ENCODE peak calls at places on chromosome 14, in ten cellular contexts. A is ovary, F is SK-N-SH, B is stomach, J is A549, U is transverse colon, R is K562, E is tibial nerve, W is HepG2, K is sigmoid colon. C is an unnamed sample.

GRCh38 chr14:55807536-55807935 is 227.5 kb downstream of the KTN1 start:
- DNase-seq in A (no peak), F (peak; percentile 3), B (no peak), J (no peak), U (no peak), R (no peak), E (no peak), W (no peak), K (no peak), C (no peak)

GRCh38 chr14:74583689-74584434 is 28.2 kb downstream of the LTBP2 start:
- DNase-seq in A (no peak), F (no peak), B (no peak), J (peak; percentile 81), U (no peak), R (no peak), E (no peak), W (no peak), K (peak; percentile 38), C (no peak)

GRCh38 chr14:26917086-26917485 is 319.3 kb upstream of the NOVA1 start:
- DNase-seq in A (no peak), F (peak; percentile 1), B (no peak), J (peak; percentile 6), U (no peak), R (peak; percentile 3), E (no peak), W (peak; percentile 28), K (no peak), C (no peak)

GRCh38 chr14:99546230-99546879 is 57.7 kb downstream of the CCDC85C start:
- DNase-seq in A (no peak), F (peak; percentile 80), B (no peak), J (no peak), U (no peak), R (peak; percentile 33), E (no peak), W (no peak), K (no peak), C (no peak)

GRCh38 chr14:83826838-83827237 is 1703.1 kb upstream of the FLRT2 start:
- DNase-seq in A (no peak), F (no peak), B (no peak), J (peak; percentile 6), U (no peak), R (no peak), E (no peak), W (no peak), K (no peak), C (no peak)

GRCh38 chr14:30620178-30620577 is 1.9 kb upstream of the SCFD1 start:
- DNase-seq in A (no peak), F (no peak), B (no peak), J (peak; percentile 7), U (no peak), R (no peak), E (no peak), W (no peak), K (no peak), C (no peak)

GRCh38 chr14:67461341-67461985 is 27.1 kb downstream of the TMEM229B start:
- DNase-seq in A (no peak), F (no peak), B (no peak), J (no peak), U (no peak), R (no peak), E (no peak), W (no peak), K (no peak), C (no peak)

GRCh38 chr14:102568115-102568614 is 24.3 kb upstream of the RCOR1 start:
- DNase-seq in A (no peak), F (no peak), B (peak; percentile 57), J (peak; percentile 50), U (peak; percentile 67), R (peak; percentile 72), E (no peak), W (peak; percentile 52), K (no peak), C (no peak)

GRCh38 chr14:68897559-68898160 is 81.4 kb downstream of the ACTN1 start:
- DNase-seq in A (no peak), F (no peak), B (no peak), J (no peak), U (no peak), R (no peak), E (no peak), W (no peak), K (no peak), C (no peak)

GRCh38 chr14:93073366-93073722 is 42.4 kb downstream of the ITPK1 start:
- DNase-seq in A (no peak), F (no peak), B (no peak), J (no peak), U (peak; percentile 47), R (no peak), E (no peak), W (no peak), K (no peak), C (peak; percentile 56)

GRCh38 chr14:32073537-32074189 is 3.4 kb upstream of the ARHGAP5 start:
- DNase-seq in A (peak; percentile 7), F (peak; percentile 61), B (peak; percentile 49), J (peak; percentile 87), U (peak; percentile 53), R (peak; percentile 25), E (no peak), W (peak; percentile 94), K (peak; percentile 64), C (peak; percentile 55)
- TF ChIP-seq EP300 in A (no peak), F (no peak), B (no peak), J (no peak), U (no peak), R (no peak), E (no peak), W (no peak), K (no peak), C (no peak)

DNA sequence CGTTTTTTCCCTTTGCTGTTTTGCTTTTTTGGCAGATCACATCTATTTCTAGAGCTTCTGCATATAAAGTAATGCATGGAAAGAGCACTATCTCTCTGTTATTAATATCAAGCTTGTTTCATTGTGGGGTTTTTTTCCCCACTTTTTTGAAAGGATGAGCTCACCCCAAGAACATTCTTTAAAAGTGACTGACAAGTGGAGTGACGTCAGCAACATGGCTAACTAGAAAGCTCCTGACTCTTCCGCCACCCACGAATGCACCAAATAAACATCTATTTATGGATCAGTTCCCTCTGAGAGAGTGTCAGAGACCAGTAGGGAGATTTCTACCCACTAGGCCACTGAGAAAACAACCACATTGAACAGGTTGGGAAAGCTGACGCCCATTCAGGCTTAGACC is 445.4 kb downstream of the GALC start:
- DNase-seq in A (no peak), F (no peak), B (no peak), J (no peak), U (no peak), R (no peak), E (no peak), W (no peak), K (no peak), C (no peak)
- H3K4me1 ChIP-seq in A (no peaks in the 10 kb centered on the region), F (no peaks in the 10 kb centered on the region), B (no peaks in the 10 kb centered on the region), J (no peaks in the 10 kb centered on the region), U (no peaks in the 10 kb centered on the region), R (no peaks in the 10 kb centered on the region), E (no peaks in the 10 kb centered on the region), W (no peaks in the 10 kb centered on the region), K (no peaks in the 10 kb centered on the region), C (no peaks in the 10 kb centered on the region)

GRCh38 chr14:21098892-21099595 is 589 bp upstream of the ZNF219 start:
- DNase-seq in A (no peak), F (peak; percentile 46), B (no peak), J (no peak), U (no peak), R (no peak), E (no peak), W (no peak), K (no peak), C (no peak)
- H3K4me3 ChIP-seq in A (peak overlapping the region; percentile 71), F (peak overlapping the region; percentile 68), B (peak overlapping the region; percentile 68), J (peak overlapping the region; percentile 62), U (peak overlapping the region; percentile 64), R (peak overlapping the region; percentile 53), E (peak overlapping the region; percentile 56), W (peak overlapping the region; percentile 83), K (peak overlapping the region; percentile 74), C (peak overlapping the region; percentile 84)

GRCh38 chr14:60723218-60724079 is 702 bp downstream of the SIX4 start:
- DNase-seq in A (peak; percentile 43), F (peak; percentile 72), B (peak; percentile 54), J (peak; percentile 61), U (peak; percentile 21), R (peak; percentile 13), E (no peak), W (no peak), K (peak; percentile 70), C (peak; percentile 45)
- TF ChIP-seq EP300 in A (no peak), F (no peak), B (no peak), J (no peak), U (no peak), R (no peak), E (no peak), W (no peak), K (no peak), C (no peak)

DNA sequence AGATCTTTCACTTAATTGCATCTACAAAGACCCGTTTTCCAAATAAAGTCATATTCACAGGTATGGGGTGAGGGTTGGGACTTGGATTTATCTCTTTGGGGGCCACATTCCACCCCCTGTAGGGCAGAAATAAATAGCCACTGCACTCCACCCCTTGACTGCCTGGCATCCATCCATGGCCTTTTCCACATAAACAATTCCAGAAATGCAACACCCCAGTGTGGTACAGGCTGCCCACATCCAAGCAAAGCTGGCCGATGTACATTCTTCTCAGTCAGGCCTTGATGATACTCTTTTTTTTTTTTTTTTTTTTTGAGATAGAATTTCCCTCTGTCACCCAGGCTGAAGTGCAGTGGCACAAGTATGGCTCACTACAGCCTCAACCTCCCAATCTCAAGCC is 12.9 kb downstream of the DGLUCY start:
- DNase-seq in A (no peak), F (no peak), B (no peak), J (no peak), U (no peak), R (no peak), E (no peak), W (no peak), K (no peak), C (no peak)
- H3K4me1 ChIP-seq in A (no peaks in the 10 kb centered on the region), F (no peaks in the 10 kb centered on the region), B (peaks cover 5% of the 10 kb centered on the region), J (no peaks in the 10 kb centered on the region), U (peaks cover 38% of the 10 kb centered on the region), R (peaks cover 3% of the 10 kb centered on the region), E (no peaks in the 10 kb centered on the region), W (peaks cover 27% of the 10 kb centered on the region), K (no peaks in the 10 kb centered on the region), C (peaks cover 6% of the 10 kb centered on the region)

GRCh38 chr14:61876362-61877049 is 114.3 kb downstream of the SNAPC1 start:
- DNase-seq in A (no peak), F (peak; percentile 38), B (no peak), J (no peak), U (no peak), R (no peak), E (no peak), W (no peak), K (no peak), C (no peak)
- H3K4me3 ChIP-seq in A (no peak overlapping the region), F (no peak overlapping the region), B (no peak overlapping the region), J (no peak overlapping the region), U (no peak overlapping the region), R (no peak overlapping the region), E (no peak overlapping the region), W (no peak overlapping the region), K (no peak overlapping the region), C (no peak overlapping the region)

C was measured in upper lobe of left lung.